ENCODE peak calls at places on chromosomes 7 and 10, in four cellular contexts. Q is heart left ventricle, T is suprapubic skin, R is HepG2. S is an unnamed sample.

GRCh38 chr7:144834516-144835165 is 1.2 kb downstream of the TPK1 start:
- DNase-seq in Q (peak), R (no peak), T (no peak), S (no peak)

GRCh38 chr10:24196426-24197039 is 12.4 kb upstream of the KIAA1217 start:
- DNase-seq in R (peak), T (peak), Q (peak), S (no peak)

GRCh38 chr7:33744293-33744692 is 161.0 kb upstream of the BMPER start:
- DNase-seq in Q (no peak), R (peak), T (no peak), S (no peak)

GRCh38 chr7:151409555-151410404 is at the start of gene WDR86:
- DNase-seq in T (peak), Q (no peak), R (no peak), S (no peak)

GRCh38 chr7:47304727-47305719 is 276.9 kb downstream of the TNS3 start:
- DNase-seq in Q (peak), R (no peak), T (no peak), S (no peak)

GRCh38 chr7:81036041-81036440 is 117.2 kb upstream of the SEMA3C start:
- DNase-seq in R (no peak), T (no peak), Q (no peak), S (no peak)

GRCh38 chr7:138565451-138566114 is 105.5 kb downstream of the TRIM24 start:
- DNase-seq in R (peak), Q (no peak), T (no peak), S (no peak)

GRCh38 chr7:125820495-125820894 is 890.9 kb upstream of the POT1 start:
- DNase-seq in T (no peak), Q (no peak), R (no peak), S (no peak)

GRCh38 chr10:1197384-1197783 is 141.2 kb downstream of the WDR37 start:
- DNase-seq in T (no peak), R (no peak), Q (no peak), S (no peak)

GRCh38 chr10:122054046-122055025 is 65.4 kb downstream of the TACC2 start:
- DNase-seq in Q (peak), R (peak), T (no peak), S (no peak)

GRCh38 chr10:73877533-73878160 is 3.3 kb upstream of the CAMK2G start:
- DNase-seq in T (no peak), Q (no peak), R (no peak), S (no peak)

GRCh38 chr10:59104186-59104585 is 72.3 kb upstream of the PHYHIPL start:
- DNase-seq in T (no peak), Q (no peak), R (no peak), S (no peak)

GRCh38 chr7:69630292-69630691 is 32.0 kb downstream of the AUTS2 start:
- DNase-seq in Q (no peak), T (no peak), R (no peak), S (no peak)

GRCh38 chr7:5629941-5630340 is 151.5 kb downstream of the RNF216 start:
- DNase-seq in Q (peak), R (no peak), T (no peak), S (no peak)

GRCh38 chr10:15163261-15163864 is 5.1 kb downstream of the NMT2 start:
- DNase-seq in Q (no peak), R (no peak), T (no peak), S (no peak)

GRCh38 chr10:96998329-96998888 is 166.3 kb downstream of the LCOR start:
- DNase-seq in R (peak), Q (no peak), T (no peak), S (no peak)

GRCh38 chr7:261341-262250 is 28.4 kb upstream of the FOXL3 start:
- DNase-seq in R (no peak), Q (peak), T (peak), S (no peak)

GRCh38 chr10:80486151-80486692 is 32.1 kb downstream of the TSPAN14 start:
- DNase-seq in R (no peak), T (no peak), Q (no peak), S (no peak)

GRCh38 chr7:30434140-30434799 is 44.3 kb downstream of the NOD1 start:
- DNase-seq in R (no peak), T (no peak), Q (no peak), S (no peak)

GRCh38 chr10:13329565-13329964 is 18.5 kb downstream of the SEPHS1 start:
- DNase-seq in Q (no peak), R (no peak), T (no peak), S (no peak)

GRCh38 chr10:125130260-125130659 is 30.1 kb downstream of the CTBP2 start:
- DNase-seq in T (no peak), R (no peak), Q (peak), S (no peak)

GRCh38 chr10:126006906-126007305 is 110.5 kb downstream of the FANK1 start:
- DNase-seq in T (no peak), R (no peak), Q (no peak), S (no peak)

GRCh38 chr10:117131390-117132327 is 6.4 kb downstream of the VAX1 start:
- DNase-seq in T (no peak), R (no peak), Q (no peak), S (no peak)

GRCh38 chr10:1465421-1465902 is 271.9 kb downstream of the ADARB2 start:
- DNase-seq in R (no peak), T (no peak), Q (no peak), S (no peak)

GRCh38 chr7:104758504-104758903 is 255.5 kb upstream of the KMT2E start:
- DNase-seq in Q (no peak), R (no peak), T (no peak), S (no peak)

GRCh38 chr10:11573497-11573896 is 38.0 kb downstream of the USP6NL start:
- DNase-seq in T (no peak), R (no peak), Q (no peak), S (no peak)

GRCh38 chr7:47602272-47603004 is 20.5 kb upstream of the TNS3 start:
- DNase-seq in T (no peak), R (no peak), Q (no peak), S (no peak)

GRCh38 chr7:45048748-45049147 is 40.0 kb downstream of the NACAD start:
- DNase-seq in T (no peak), Q (no peak), R (no peak), S (no peak)

GRCh38 chr7:86708334-86708733 is 64.6 kb downstream of the GRM3 start:
- DNase-seq in T (no peak), Q (no peak), R (no peak), S (no peak)

GRCh38 chr10:29470355-29470705 is 164.4 kb downstream of the SVIL start:
- DNase-seq in Q (no peak), R (no peak), T (no peak), S (no peak)

GRCh38 chr7:82323806-82324205 is 119.8 kb downstream of the CACNA2D1 start:
- DNase-seq in R (no peak), T (no peak), Q (no peak), S (no peak)

GRCh38 chr7:79459381-79459780 is 5.9 kb upstream of the MAGI2 start:
- DNase-seq in Q (no peak), T (no peak), R (no peak), S (no peak)

GRCh38 chr7:30159698-30160143 is 24.9 kb downstream of the MTURN start:
- DNase-seq in R (peak), Q (peak), T (no peak), S (no peak)

GRCh38 chr10:69800109-69800508 is 1.6 kb upstream of the COL13A1 start:
- DNase-seq in Q (no peak), T (no peak), R (peak), S (no peak)

DNA sequence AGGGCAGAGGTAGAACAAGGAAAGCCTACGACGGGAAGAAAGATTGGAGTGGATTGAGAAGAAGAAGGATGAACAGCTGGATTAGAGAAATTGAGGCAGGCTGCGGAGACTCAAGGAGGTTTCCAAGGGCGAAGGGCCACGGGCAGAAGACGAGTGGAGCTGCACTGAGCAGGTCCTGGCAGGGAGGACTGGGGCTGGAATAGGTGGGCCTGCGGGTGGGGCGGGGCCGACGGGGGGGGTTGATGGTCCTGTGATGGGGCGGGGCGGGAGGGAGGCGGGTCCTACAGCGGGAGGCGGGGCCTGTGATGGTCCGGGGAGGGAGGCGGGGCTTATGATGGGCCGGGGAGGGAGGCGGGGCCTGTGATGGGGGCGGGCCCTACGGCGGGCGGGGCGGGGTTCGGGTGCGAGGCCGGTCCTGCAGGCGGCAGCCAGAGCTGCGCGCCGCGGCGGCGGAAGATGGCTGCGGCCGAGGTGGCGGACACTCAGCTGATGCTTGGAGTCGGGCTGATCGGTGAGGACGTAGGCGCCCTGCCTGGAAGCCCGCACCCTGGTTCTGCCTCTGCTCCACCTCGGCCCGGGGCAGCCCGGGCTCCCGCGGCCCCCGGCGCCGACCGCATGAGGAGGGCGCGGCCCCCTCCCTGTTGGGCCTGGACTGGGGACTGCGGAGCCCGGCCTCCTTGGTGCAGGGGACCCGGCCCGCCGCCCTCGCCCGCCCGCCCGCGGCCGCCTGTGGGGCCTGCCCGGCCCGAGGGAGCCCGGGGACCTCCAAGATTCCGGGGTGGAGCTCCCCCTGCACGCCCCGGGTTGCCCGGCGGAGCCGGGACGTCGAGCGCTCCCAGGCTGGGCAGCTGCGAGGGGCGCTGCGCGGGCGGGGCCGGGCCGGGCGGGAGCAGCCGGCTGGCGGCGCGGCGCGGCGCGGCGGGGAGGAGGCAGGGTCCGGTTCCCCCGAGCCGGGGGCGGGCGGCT is at the start of gene DENND10:
- DNase-seq in Q (peak), T (peak), R (no peak), S (peak)
- TF ChIP-seq POLR2A in Q (no peak), T (peak), R (peak), S (peak)

DNA sequence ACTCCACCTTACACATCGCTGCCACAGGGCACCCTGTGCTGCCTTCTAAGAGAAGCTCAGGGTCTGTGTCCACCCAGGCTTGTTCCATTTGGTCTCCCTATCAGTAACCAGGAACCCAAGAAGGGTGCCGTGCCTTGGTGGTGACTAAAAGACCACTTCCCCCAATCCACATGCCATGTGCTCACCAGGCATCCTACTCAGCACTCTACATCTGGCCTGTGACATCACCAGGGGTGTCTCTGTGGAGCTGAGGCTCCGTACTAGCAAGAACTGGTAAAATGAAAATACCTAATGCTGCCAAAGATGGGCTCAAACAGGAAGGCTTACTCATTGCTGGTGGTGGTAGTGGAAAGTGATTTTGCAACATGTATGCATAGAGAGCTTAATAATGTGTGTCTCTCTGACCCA is 19.0 kb upstream of the C10orf71 start:
- DNase-seq in T (no peak), R (no peak), Q (no peak), S (no peak)
- H3K27ac ChIP-seq in T (no peak), R (no peak), Q (peak), S (no peak)

GRCh38 chr10:34078798-34079470 is 736.2 kb downstream of the PARD3 start:
- DNase-seq in R (no peak), Q (peak), T (no peak), S (no peak)
- H3K4me3 ChIP-seq in R (no peak), Q (no peak), T (no peak), S (no peak)

DNA sequence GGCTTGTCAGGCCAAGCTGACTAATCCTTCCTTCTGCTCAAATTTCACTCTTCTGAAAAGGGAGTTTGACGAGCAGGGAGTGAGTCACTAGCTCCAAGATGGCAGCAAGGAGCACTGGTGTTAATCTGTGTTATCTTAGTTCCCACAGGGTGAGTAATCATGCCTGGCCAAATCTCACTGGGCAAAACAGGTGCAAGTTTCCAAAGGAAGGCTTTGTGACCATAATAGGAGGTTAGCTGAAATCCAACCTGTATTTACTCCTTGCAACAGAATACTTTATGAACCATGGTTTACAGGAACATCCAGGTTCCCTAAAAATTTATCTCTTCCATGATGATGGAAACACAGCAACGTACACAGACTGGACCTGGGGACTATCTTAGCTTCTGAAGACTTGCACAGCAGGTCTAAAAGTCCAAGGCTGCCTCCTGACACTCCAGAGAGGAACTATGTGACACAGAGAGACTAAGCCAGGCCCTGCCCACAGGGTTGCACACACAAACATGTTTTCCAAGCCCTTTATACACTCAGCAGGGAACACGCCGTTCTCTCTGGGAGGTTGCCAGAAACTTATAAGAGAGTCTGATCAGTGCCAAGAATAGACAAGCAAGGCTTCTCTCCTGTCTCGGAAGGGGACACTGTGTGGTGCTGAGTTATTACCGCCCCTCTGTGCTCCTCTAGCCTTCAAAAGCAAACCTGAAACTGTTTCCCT is 46.3 kb downstream of the PDK4 start:
- DNase-seq in T (peak), R (no peak), Q (peak), S (peak)
- TF ChIP-seq POLR2A in T (no peak), R (no peak), Q (no peak), S (peak)

GRCh38 chr7:101814081-101814995 is 3.1 kb upstream of the CUX1 start:
- DNase-seq in R (peak), Q (peak), T (peak), S (no peak)
- H3K27ac ChIP-seq in R (peak), Q (no peak), T (no peak), S (peak)

GRCh38 chr7:133165001-133165400 is 83.1 kb upstream of the CHCHD3 start:
- DNase-seq in T (no peak), R (no peak), Q (no peak), S (no peak)
- H3K4me3 ChIP-seq in T (no peak), R (no peak), Q (no peak), S (no peak)

GRCh38 chr7:120994512-120995363 is 6.2 kb downstream of the CPED1 start:
- DNase-seq in R (no peak), T (no peak), Q (no peak), S (no peak)
- TF ChIP-seq POLR2A in R (no peak), T (no peak), Q (no peak), S (no peak)

GRCh38 chr10:102635377-102635776 is 8.9 kb upstream of the TRIM8 start:
- DNase-seq in Q (peak), T (no peak), R (no peak), S (no peak)
- H3K27ac ChIP-seq in Q (no peak), T (no peak), R (no peak), S (no peak)

GRCh38 chr7:19772858-19773337 is 519 bp downstream of the TMEM196 start:
- DNase-seq in T (peak), Q (no peak), R (no peak), S (no peak)
- H3K4me3 ChIP-seq in T (peak), Q (no peak), R (no peak), S (peak)